ENCODE peak calls at places on chromosome 6, in four cellular contexts. One of them, this sample, is unnamed.

GRCh38 chr6:92231220-92231701 is 1188.1 kb downstream of the EPHA7 start:
- DNase-seq in A549: no peak
- DNase-seq in endothelial cell of umbilical vein: no peak
- DNase-seq in HepG2: no peak
- DNase-seq in this sample: no peak

GRCh38 chr6:26234421-26235239 is 130.4 kb upstream of the BTN3A2 start:
- DNase-seq in A549: peak
- DNase-seq in endothelial cell of umbilical vein: peak
- DNase-seq in HepG2: no peak
- DNase-seq in this sample: peak

GRCh38 chr6:55617272-55617671 is 38.3 kb upstream of the HMGCLL1 start:
- DNase-seq in A549: peak
- DNase-seq in endothelial cell of umbilical vein: peak
- DNase-seq in HepG2: peak
- DNase-seq in this sample: peak

GRCh38 chr6:142945446-142946180 is 637 bp upstream of the HIVEP2 start:
- DNase-seq in A549: peak
- DNase-seq in endothelial cell of umbilical vein: no peak
- DNase-seq in HepG2: no peak
- DNase-seq in this sample: peak

GRCh38 chr6:77620290-77620882 is 32.5 kb upstream of the MEI4 start:
- DNase-seq in A549: peak
- DNase-seq in endothelial cell of umbilical vein: peak
- DNase-seq in HepG2: peak
- DNase-seq in this sample: peak

GRCh38 chr6:33248643-33248931 is 23.1 kb downstream of the VPS52 start:
- DNase-seq in A549: no peak
- DNase-seq in endothelial cell of umbilical vein: no peak
- DNase-seq in HepG2: no peak
- DNase-seq in this sample: peak

GRCh38 chr6:53294095-53294494 is 54.7 kb downstream of the ELOVL5 start:
- DNase-seq in A549: no peak
- DNase-seq in endothelial cell of umbilical vein: peak
- DNase-seq in HepG2: peak
- DNase-seq in this sample: peak

GRCh38 chr6:12748815-12749521 is 32.4 kb downstream of the PHACTR1 start:
- DNase-seq in A549: no peak
- DNase-seq in endothelial cell of umbilical vein: no peak
- DNase-seq in HepG2: no peak
- DNase-seq in this sample: no peak

GRCh38 chr6:111761783-111762312 is 111.4 kb downstream of the FYN start:
- DNase-seq in A549: no peak
- DNase-seq in endothelial cell of umbilical vein: no peak
- DNase-seq in HepG2: no peak
- DNase-seq in this sample: peak

GRCh38 chr6:49490633-49491032 is 9.1 kb upstream of the GLYATL3 start:
- DNase-seq in A549: no peak
- DNase-seq in endothelial cell of umbilical vein: no peak
- DNase-seq in HepG2: no peak
- DNase-seq in this sample: no peak

GRCh38 chr6:82017316-82017715 is 230.2 kb downstream of the IBTK start:
- DNase-seq in A549: peak
- DNase-seq in endothelial cell of umbilical vein: peak
- DNase-seq in HepG2: peak
- DNase-seq in this sample: peak

GRCh38 chr6:145626857-145627256 is 108.5 kb downstream of the EPM2A start:
- DNase-seq in A549: no peak
- DNase-seq in endothelial cell of umbilical vein: peak
- DNase-seq in HepG2: no peak
- DNase-seq in this sample: no peak

GRCh38 chr6:32096087-32096393 is 13.1 kb downstream of the TNXB start:
- DNase-seq in A549: no peak
- DNase-seq in endothelial cell of umbilical vein: no peak
- DNase-seq in HepG2: no peak
- DNase-seq in this sample: no peak

GRCh38 chr6:128731249-128732165 is 151.4 kb upstream of the LAMA2 start:
- DNase-seq in A549: peak
- DNase-seq in endothelial cell of umbilical vein: peak
- DNase-seq in HepG2: peak
- DNase-seq in this sample: peak

GRCh38 chr6:163777379-163777686 is 362.8 kb downstream of the QKI start:
- DNase-seq in A549: no peak
- DNase-seq in endothelial cell of umbilical vein: no peak
- DNase-seq in HepG2: no peak
- DNase-seq in this sample: no peak

GRCh38 chr6:163782436-163783003 is 368.0 kb downstream of the QKI start:
- DNase-seq in A549: no peak
- DNase-seq in endothelial cell of umbilical vein: no peak
- DNase-seq in HepG2: no peak
- DNase-seq in this sample: peak

GRCh38 chr6:163777706-163778105 is 363.2 kb downstream of the QKI start:
- DNase-seq in A549: no peak
- DNase-seq in endothelial cell of umbilical vein: no peak
- DNase-seq in HepG2: no peak
- DNase-seq in this sample: no peak

GRCh38 chr6:163779727-163780284 is 365.3 kb downstream of the QKI start:
- DNase-seq in A549: no peak
- DNase-seq in endothelial cell of umbilical vein: no peak
- DNase-seq in HepG2: no peak
- DNase-seq in this sample: no peak

DNA sequence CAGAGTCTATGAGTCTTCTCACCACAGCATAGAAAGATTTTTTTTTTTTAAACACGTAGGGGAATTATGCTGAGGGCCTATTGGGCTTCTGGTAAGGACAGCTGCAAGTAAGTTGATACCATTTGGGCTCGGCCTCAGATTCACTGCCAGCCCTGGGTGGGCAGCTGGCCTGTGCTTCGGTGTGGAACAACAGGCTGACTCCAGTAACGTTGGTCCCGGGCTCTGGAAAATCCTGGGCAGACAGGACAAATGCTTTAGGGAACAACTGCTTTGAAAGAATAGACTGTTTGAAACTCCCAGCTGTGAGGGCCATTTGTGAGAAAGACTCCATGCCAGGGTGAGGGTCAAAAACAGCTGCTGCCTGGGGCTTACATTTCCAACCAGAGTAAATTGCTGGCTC is 366.5 kb downstream of the QKI start:
- DNase-seq in A549: no peak
- DNase-seq in endothelial cell of umbilical vein: no peak
- DNase-seq in HepG2: no peak
- DNase-seq in this sample: no peak
- TF ChIP-seq MYC in A549: no peak
- TF ChIP-seq MYC in endothelial cell of umbilical vein: no peak
- TF ChIP-seq MYC in HepG2: no peak
- TF ChIP-seq MYC in this sample: no peak

GRCh38 chr6:35764238-35764896 is 12.0 kb upstream of the CLPSL2 start:
- DNase-seq in A549: no peak
- DNase-seq in endothelial cell of umbilical vein: no peak
- DNase-seq in HepG2: no peak
- DNase-seq in this sample: no peak
- H3K4me3 ChIP-seq in A549: no peak
- H3K4me3 ChIP-seq in endothelial cell of umbilical vein: no peak
- H3K4me3 ChIP-seq in HepG2: peak
- H3K4me3 ChIP-seq in this sample: no peak

GRCh38 chr6:36605102-36605501 is 10.9 kb downstream of the SRSF3 start:
- DNase-seq in A549: no peak
- DNase-seq in endothelial cell of umbilical vein: no peak
- DNase-seq in HepG2: no peak
- DNase-seq in this sample: no peak
- TF ChIP-seq MAX in A549: no peak
- TF ChIP-seq MAX in endothelial cell of umbilical vein: no peak
- TF ChIP-seq MAX in HepG2: no peak
- TF ChIP-seq MAX in this sample: no peak

GRCh38 chr6:132270745-132271414 is 130.4 kb downstream of the MOXD1 start:
- DNase-seq in A549: no peak
- DNase-seq in endothelial cell of umbilical vein: peak
- DNase-seq in HepG2: no peak
- DNase-seq in this sample: no peak
- TF ChIP-seq MYC in A549: no peak
- TF ChIP-seq MYC in endothelial cell of umbilical vein: no peak
- TF ChIP-seq MYC in HepG2: no peak
- TF ChIP-seq MYC in this sample: no peak